ENCODE peak calls at places on chromosome 1, in ten cellular contexts. C, J, E, D, A, K, B, X, R and F are unnamed samples.
A peak's percentile ranks its signal among the peaks of the same experiment; 100 is the strongest.

GRCh38 chr1:198462365-198463025 is 78.0 kb downstream of the ATP6V1G3 start:
- DNase-seq in C (peak; percentile 27), J (no peak), E (no peak), D (no peak), A (no peak), K (no peak), B (no peak), X (no peak), R (no peak), F (no peak)

GRCh38 chr1:59833022-59833421 is 18.3 kb downstream of the HOOK1 start:
- DNase-seq in C (no peak), J (no peak), E (no peak), D (no peak), A (no peak), K (no peak), B (no peak), X (no peak), R (no peak), F (no peak)

GRCh38 chr1:32774950-32775634 is 42.1 kb downstream of the YARS1 start:
- DNase-seq in C (peak; percentile 76), J (no peak), E (no peak), D (peak; percentile 51), A (peak; percentile 57), K (no peak), B (peak; percentile 59), X (no peak), R (no peak), F (peak; percentile 23)

GRCh38 chr1:90834354-90835171 is 117.5 kb upstream of the BARHL2 start:
- DNase-seq in C (no peak), J (no peak), E (no peak), D (no peak), A (no peak), K (no peak), B (no peak), X (no peak), R (no peak), F (no peak)

GRCh38 chr1:18556364-18556763 is 74.3 kb upstream of the PAX7 start:
- DNase-seq in C (peak; percentile 43), J (no peak), E (no peak), D (peak; percentile 37), A (no peak), K (no peak), B (no peak), X (no peak), R (no peak), F (no peak)

GRCh38 chr1:59046730-59047157 is 250.2 kb upstream of the FGGY start:
- DNase-seq in C (no peak), J (peak; percentile 50), E (peak; percentile 63), D (no peak), A (no peak), K (no peak), B (no peak), X (no peak), R (no peak), F (no peak)

GRCh38 chr1:51410568-51411460 is 80.5 kb upstream of the TTC39A start:
- DNase-seq in C (no peak), J (no peak), E (no peak), D (peak; percentile 12), A (no peak), K (no peak), B (no peak), X (no peak), R (no peak), F (no peak)

GRCh38 chr1:7255303-7256058 is 470.2 kb downstream of the CAMTA1 start:
- DNase-seq in C (no peak), J (no peak), E (no peak), D (peak; percentile 6), A (no peak), K (no peak), B (peak; percentile 27), X (no peak), R (no peak), F (no peak)

GRCh38 chr1:2047749-2048729 is 2.2 kb upstream of the PRKCZ start:
- DNase-seq in C (no peak), J (peak; percentile 76), E (no peak), D (no peak), A (no peak), K (no peak), B (no peak), X (no peak), R (no peak), F (no peak)

GRCh38 chr1:74375376-74375775 is 137.0 kb downstream of the LRRC53 start:
- DNase-seq in C (no peak), J (no peak), E (no peak), D (no peak), A (no peak), K (no peak), B (no peak), X (no peak), R (no peak), F (no peak)

GRCh38 chr1:22602060-22602740 is 34.2 kb upstream of the C1QA start:
- DNase-seq in C (no peak), J (no peak), E (no peak), D (no peak), A (no peak), K (no peak), B (no peak), X (no peak), R (no peak), F (no peak)

GRCh38 chr1:227824204-227824603 is 8.7 kb downstream of the PRSS38 start:
- DNase-seq in C (no peak), J (no peak), E (no peak), D (no peak), A (no peak), K (no peak), B (no peak), X (no peak), R (no peak), F (no peak)

GRCh38 chr1:67144696-67145095 is 9.9 kb upstream of the C1orf141 start:
- DNase-seq in C (peak; percentile 19), J (no peak), E (peak; percentile 35), D (peak; percentile 28), A (no peak), K (no peak), B (no peak), X (no peak), R (no peak), F (no peak)

GRCh38 chr1:21077085-21077484 is 99.6 kb downstream of the EIF4G3 start:
- DNase-seq in C (peak; percentile 76), J (no peak), E (no peak), D (peak; percentile 68), A (peak; percentile 32), K (no peak), B (no peak), X (no peak), R (no peak), F (no peak)

GRCh38 chr1:177334276-177334675 is 163.5 kb downstream of the BRINP2 start:
- DNase-seq in C (no peak), J (no peak), E (no peak), D (no peak), A (no peak), K (no peak), B (no peak), X (no peak), R (no peak), F (no peak)

GRCh38 chr1:167755568-167756145 is 33.9 kb downstream of the MPZL1 start:
- DNase-seq in C (no peak), J (no peak), E (no peak), D (no peak), A (no peak), K (no peak), B (no peak), X (no peak), R (no peak), F (no peak)

GRCh38 chr1:5611855-5612254 is 380.4 kb downstream of the NPHP4 start:
- DNase-seq in C (no peak), J (no peak), E (no peak), D (no peak), A (no peak), K (no peak), B (no peak), X (no peak), R (no peak), F (no peak)

GRCh38 chr1:24526940-24527542 is 24.4 kb downstream of the RCAN3 start:
- DNase-seq in C (peak; percentile 44), J (no peak), E (peak; percentile 58), D (peak; percentile 34), A (no peak), K (no peak), B (no peak), X (peak; percentile 5), R (no peak), F (peak; percentile 9)

GRCh38 chr1:69572921-69573320 is 5.2 kb downstream of the LRRC7 start:
- DNase-seq in C (no peak), J (no peak), E (no peak), D (peak; percentile 9), A (no peak), K (no peak), B (no peak), X (no peak), R (no peak), F (no peak)

GRCh38 chr1:55428944-55429931 is 214.1 kb upstream of the USP24 start:
- DNase-seq in C (peak; percentile 96), J (peak; percentile 11), E (no peak), D (peak; percentile 96), A (peak; percentile 98), K (peak; percentile 70), B (peak; percentile 90), X (no peak), R (no peak), F (peak; percentile 98)

GRCh38 chr1:24416666-24417391 is 1.2 kb downstream of the NIPAL3 start:
- DNase-seq in C (no peak), J (peak; percentile 55), E (peak; percentile 87), D (peak; percentile 61), A (no peak), K (no peak), B (no peak), X (no peak), R (no peak), F (no peak)

GRCh38 chr1:174874337-174875053 is 125.3 kb upstream of the CACYBP start:
- DNase-seq in C (peak; percentile 6), J (peak; percentile 41), E (no peak), D (no peak), A (no peak), K (peak; percentile 80), B (no peak), X (no peak), R (no peak), F (no peak)

GRCh38 chr1:207649204-207649753 is 4.3 kb downstream of the CR1L start:
- DNase-seq in C (no peak), J (no peak), E (no peak), D (no peak), A (no peak), K (no peak), B (no peak), X (no peak), R (no peak), F (no peak)

GRCh38 chr1:151720190-151720953 is 950 bp upstream of the RIIAD1 start:
- DNase-seq in C (no peak), J (no peak), E (peak; percentile 15), D (peak; percentile 49), A (no peak), K (no peak), B (no peak), X (no peak), R (no peak), F (no peak)

GRCh38 chr1:151399890-151400235 is 490 bp downstream of the PSMB4 start:
- DNase-seq in C (peak; percentile 45), J (no peak), E (peak; percentile 24), D (peak; percentile 34), A (no peak), K (peak; percentile 30), B (no peak), X (no peak), R (no peak), F (peak; percentile 7)

GRCh38 chr1:64004451-64004850 is 199.0 kb upstream of the UBE2U start:
- DNase-seq in C (no peak), J (no peak), E (no peak), D (peak; percentile 45), A (no peak), K (peak; percentile 32), B (no peak), X (no peak), R (no peak), F (no peak)

GRCh38 chr1:156852414-156852874 is 6.5 kb downstream of the INSRR start:
- DNase-seq in C (peak; percentile 40), J (peak; percentile 34), E (no peak), D (peak; percentile 58), A (no peak), K (no peak), B (no peak), X (peak; percentile 98), R (peak; percentile 65), F (no peak)

GRCh38 chr1:164602480-164603093 is 43.6 kb downstream of the PBX1 start:
- DNase-seq in C (no peak), J (peak; percentile 56), E (no peak), D (peak; percentile 71), A (no peak), K (peak; percentile 76), B (no peak), X (peak; percentile 35), R (no peak), F (no peak)